ENCODE peak calls at places on chromosomes 5 and 9, in eight cellular contexts. One of them, this sample, is unnamed.

GRCh38 chr5:111742595-111742994 is 14.4 kb downstream of the NREP start:
- DNase-seq in stimulated activated CD4-positive, alpha-beta T cell treated with anti-CD3 and anti-CD28 coated beads, Interleukin-1b, Interleukin-23, amount 100 ng/mL, for 1 hour: no peak
- DNase-seq in H9: no peak
- DNase-seq in activated CD8-positive, alpha-beta memory T cell treated with anti-CD3 and anti-CD28 coated beads for 48 hours: no peak
- DNase-seq in CD8-positive, alpha-beta memory T cell: no peak
- DNase-seq in coronary artery: no peak
- DNase-seq in endothelial cell: no peak
- DNase-seq in NCI-H774: peak
- DNase-seq in this sample: no peak

GRCh38 chr9:129611302-129611800 is 9.6 kb downstream of the C9orf50 start:
- DNase-seq in stimulated activated CD4-positive, alpha-beta T cell treated with anti-CD3 and anti-CD28 coated beads, Interleukin-1b, Interleukin-23, amount 100 ng/mL, for 1 hour: no peak
- DNase-seq in H9: no peak
- DNase-seq in activated CD8-positive, alpha-beta memory T cell treated with anti-CD3 and anti-CD28 coated beads for 48 hours: no peak
- DNase-seq in CD8-positive, alpha-beta memory T cell: no peak
- DNase-seq in coronary artery: no peak
- DNase-seq in endothelial cell: no peak
- DNase-seq in NCI-H774: no peak
- DNase-seq in this sample: no peak

GRCh38 chr9:20782289-20782688 is 98.2 kb downstream of the FOCAD start:
- DNase-seq in stimulated activated CD4-positive, alpha-beta T cell treated with anti-CD3 and anti-CD28 coated beads, Interleukin-1b, Interleukin-23, amount 100 ng/mL, for 1 hour: no peak
- DNase-seq in H9: no peak
- DNase-seq in activated CD8-positive, alpha-beta memory T cell treated with anti-CD3 and anti-CD28 coated beads for 48 hours: no peak
- DNase-seq in CD8-positive, alpha-beta memory T cell: no peak
- DNase-seq in coronary artery: no peak
- DNase-seq in endothelial cell: no peak
- DNase-seq in NCI-H774: no peak
- DNase-seq in this sample: no peak

GRCh38 chr5:78008356-78008967 is 232.3 kb upstream of the TBCA start:
- DNase-seq in stimulated activated CD4-positive, alpha-beta T cell treated with anti-CD3 and anti-CD28 coated beads, Interleukin-1b, Interleukin-23, amount 100 ng/mL, for 1 hour: no peak
- DNase-seq in H9: no peak
- DNase-seq in activated CD8-positive, alpha-beta memory T cell treated with anti-CD3 and anti-CD28 coated beads for 48 hours: no peak
- DNase-seq in CD8-positive, alpha-beta memory T cell: no peak
- DNase-seq in coronary artery: no peak
- DNase-seq in endothelial cell: peak
- DNase-seq in NCI-H774: peak
- DNase-seq in this sample: peak

GRCh38 chr9:133207021-133207531 is 2.0 kb downstream of the OBP2B start:
- DNase-seq in stimulated activated CD4-positive, alpha-beta T cell treated with anti-CD3 and anti-CD28 coated beads, Interleukin-1b, Interleukin-23, amount 100 ng/mL, for 1 hour: no peak
- DNase-seq in H9: peak
- DNase-seq in activated CD8-positive, alpha-beta memory T cell treated with anti-CD3 and anti-CD28 coated beads for 48 hours: no peak
- DNase-seq in CD8-positive, alpha-beta memory T cell: no peak
- DNase-seq in coronary artery: no peak
- DNase-seq in endothelial cell: no peak
- DNase-seq in NCI-H774: no peak
- DNase-seq in this sample: no peak

GRCh38 chr9:136927343-136928261 is 16.9 kb downstream of the FBXW5 start:
- DNase-seq in stimulated activated CD4-positive, alpha-beta T cell treated with anti-CD3 and anti-CD28 coated beads, Interleukin-1b, Interleukin-23, amount 100 ng/mL, for 1 hour: no peak
- DNase-seq in H9: peak
- DNase-seq in activated CD8-positive, alpha-beta memory T cell treated with anti-CD3 and anti-CD28 coated beads for 48 hours: no peak
- DNase-seq in CD8-positive, alpha-beta memory T cell: no peak
- DNase-seq in coronary artery: no peak
- DNase-seq in endothelial cell: no peak
- DNase-seq in NCI-H774: no peak
- DNase-seq in this sample: no peak

GRCh38 chr9:133609311-133610098 is at the start of gene FAM163B:
- DNase-seq in stimulated activated CD4-positive, alpha-beta T cell treated with anti-CD3 and anti-CD28 coated beads, Interleukin-1b, Interleukin-23, amount 100 ng/mL, for 1 hour: no peak
- DNase-seq in H9: peak
- DNase-seq in activated CD8-positive, alpha-beta memory T cell treated with anti-CD3 and anti-CD28 coated beads for 48 hours: no peak
- DNase-seq in CD8-positive, alpha-beta memory T cell: peak
- DNase-seq in coronary artery: no peak
- DNase-seq in endothelial cell: peak
- DNase-seq in NCI-H774: peak
- DNase-seq in this sample: no peak

GRCh38 chr9:111937781-111938426 is 41.3 kb downstream of the UGCG start:
- DNase-seq in stimulated activated CD4-positive, alpha-beta T cell treated with anti-CD3 and anti-CD28 coated beads, Interleukin-1b, Interleukin-23, amount 100 ng/mL, for 1 hour: peak
- DNase-seq in H9: no peak
- DNase-seq in activated CD8-positive, alpha-beta memory T cell treated with anti-CD3 and anti-CD28 coated beads for 48 hours: no peak
- DNase-seq in CD8-positive, alpha-beta memory T cell: peak
- DNase-seq in coronary artery: no peak
- DNase-seq in endothelial cell: no peak
- DNase-seq in NCI-H774: no peak
- DNase-seq in this sample: no peak

GRCh38 chr5:157431544-157432200 is 28.3 kb upstream of the NIPAL4 start:
- DNase-seq in stimulated activated CD4-positive, alpha-beta T cell treated with anti-CD3 and anti-CD28 coated beads, Interleukin-1b, Interleukin-23, amount 100 ng/mL, for 1 hour: no peak
- DNase-seq in H9: no peak
- DNase-seq in activated CD8-positive, alpha-beta memory T cell treated with anti-CD3 and anti-CD28 coated beads for 48 hours: no peak
- DNase-seq in CD8-positive, alpha-beta memory T cell: peak
- DNase-seq in coronary artery: no peak
- DNase-seq in endothelial cell: no peak
- DNase-seq in NCI-H774: no peak
- DNase-seq in this sample: peak

This sample was measured in Calu3.